ENCODE peak calls at places on chromosome 7, in seven cellular contexts. One of them, this sample, is unnamed.

GRCh38 chr7:106848851-106849442 is 16.1 kb upstream of the PIK3CG start:
- DNase-seq in NCI-H510A treated with DMSO at 0.1 percent for 48 hours: no peak
- DNase-seq in GM20000: no peak
- DNase-seq in stimulated activated CD4-positive, alpha-beta T cell treated with anti-CD3 and anti-CD28 coated beads, Interleukin-1b, Interleukin-23, amount 100 ng/mL, for 4 hours: no peak
- DNase-seq in fibroblast of mammary gland: peak
- DNase-seq in fibroblast of gingiva: peak
- DNase-seq in myocyte: peak
- DNase-seq in this sample: no peak

GRCh38 chr7:118731854-118732253 is 507.4 kb downstream of the ANKRD7 start:
- DNase-seq in stimulated activated CD4-positive, alpha-beta T cell treated with anti-CD3 and anti-CD28 coated beads, Interleukin-1b, Interleukin-23, amount 100 ng/mL, for 4 hours: no peak
- DNase-seq in NCI-H510A treated with DMSO at 0.1 percent for 48 hours: no peak
- DNase-seq in GM20000: no peak
- DNase-seq in fibroblast of mammary gland: no peak
- DNase-seq in myocyte: no peak
- DNase-seq in fibroblast of gingiva: no peak
- DNase-seq in this sample: no peak

GRCh38 chr7:158576050-158576762 is 11.4 kb downstream of the PTPRN2 start:
- DNase-seq in NCI-H510A treated with DMSO at 0.1 percent for 48 hours: no peak
- DNase-seq in fibroblast of gingiva: no peak
- DNase-seq in stimulated activated CD4-positive, alpha-beta T cell treated with anti-CD3 and anti-CD28 coated beads, Interleukin-1b, Interleukin-23, amount 100 ng/mL, for 4 hours: no peak
- DNase-seq in myocyte: no peak
- DNase-seq in fibroblast of mammary gland: no peak
- DNase-seq in GM20000: no peak
- DNase-seq in this sample: no peak

GRCh38 chr7:122572706-122573105 is 126.2 kb downstream of the RNF133 start:
- DNase-seq in NCI-H510A treated with DMSO at 0.1 percent for 48 hours: no peak
- DNase-seq in fibroblast of mammary gland: no peak
- DNase-seq in fibroblast of gingiva: no peak
- DNase-seq in GM20000: no peak
- DNase-seq in stimulated activated CD4-positive, alpha-beta T cell treated with anti-CD3 and anti-CD28 coated beads, Interleukin-1b, Interleukin-23, amount 100 ng/mL, for 4 hours: no peak
- DNase-seq in myocyte: no peak
- DNase-seq in this sample: no peak

GRCh38 chr7:133233142-133233541 is 19.7 kb upstream of the EXOC4 start:
- DNase-seq in GM20000: no peak
- DNase-seq in fibroblast of mammary gland: no peak
- DNase-seq in fibroblast of gingiva: no peak
- DNase-seq in stimulated activated CD4-positive, alpha-beta T cell treated with anti-CD3 and anti-CD28 coated beads, Interleukin-1b, Interleukin-23, amount 100 ng/mL, for 4 hours: no peak
- DNase-seq in NCI-H510A treated with DMSO at 0.1 percent for 48 hours: no peak
- DNase-seq in myocyte: no peak
- DNase-seq in this sample: no peak

GRCh38 chr7:111855161-111855841 is 293.0 kb upstream of the IMMP2L start:
- DNase-seq in stimulated activated CD4-positive, alpha-beta T cell treated with anti-CD3 and anti-CD28 coated beads, Interleukin-1b, Interleukin-23, amount 100 ng/mL, for 4 hours: no peak
- DNase-seq in GM20000: peak
- DNase-seq in fibroblast of gingiva: peak
- DNase-seq in fibroblast of mammary gland: peak
- DNase-seq in NCI-H510A treated with DMSO at 0.1 percent for 48 hours: no peak
- DNase-seq in myocyte: peak
- DNase-seq in this sample: no peak

GRCh38 chr7:136911362-136911761 is 42.9 kb downstream of the CHRM2 start:
- DNase-seq in stimulated activated CD4-positive, alpha-beta T cell treated with anti-CD3 and anti-CD28 coated beads, Interleukin-1b, Interleukin-23, amount 100 ng/mL, for 4 hours: no peak
- DNase-seq in NCI-H510A treated with DMSO at 0.1 percent for 48 hours: no peak
- DNase-seq in fibroblast of gingiva: peak
- DNase-seq in myocyte: peak
- DNase-seq in GM20000: no peak
- DNase-seq in fibroblast of mammary gland: no peak
- DNase-seq in this sample: no peak

GRCh38 chr7:149714910-149715471 is 58.4 kb downstream of the ZNF467 start:
- DNase-seq in GM20000: no peak
- DNase-seq in stimulated activated CD4-positive, alpha-beta T cell treated with anti-CD3 and anti-CD28 coated beads, Interleukin-1b, Interleukin-23, amount 100 ng/mL, for 4 hours: peak
- DNase-seq in NCI-H510A treated with DMSO at 0.1 percent for 48 hours: no peak
- DNase-seq in fibroblast of gingiva: no peak
- DNase-seq in fibroblast of mammary gland: no peak
- DNase-seq in myocyte: peak
- DNase-seq in this sample: peak

GRCh38 chr7:96236198-96237039 is 85.5 kb downstream of the SLC25A13 start:
- DNase-seq in fibroblast of mammary gland: peak
- DNase-seq in myocyte: peak
- DNase-seq in fibroblast of gingiva: peak
- DNase-seq in NCI-H510A treated with DMSO at 0.1 percent for 48 hours: no peak
- DNase-seq in stimulated activated CD4-positive, alpha-beta T cell treated with anti-CD3 and anti-CD28 coated beads, Interleukin-1b, Interleukin-23, amount 100 ng/mL, for 4 hours: no peak
- DNase-seq in GM20000: no peak
- DNase-seq in this sample: no peak

GRCh38 chr7:98399462-98399861 is 1.4 kb downstream of the BAIAP2L1 start:
- DNase-seq in fibroblast of mammary gland: no peak
- DNase-seq in GM20000: no peak
- DNase-seq in NCI-H510A treated with DMSO at 0.1 percent for 48 hours: peak
- DNase-seq in myocyte: peak
- DNase-seq in stimulated activated CD4-positive, alpha-beta T cell treated with anti-CD3 and anti-CD28 coated beads, Interleukin-1b, Interleukin-23, amount 100 ng/mL, for 4 hours: no peak
- DNase-seq in fibroblast of gingiva: peak
- DNase-seq in this sample: no peak

GRCh38 chr7:41824284-41824683 is 121.4 kb upstream of the INHBA start:
- DNase-seq in NCI-H510A treated with DMSO at 0.1 percent for 48 hours: no peak
- DNase-seq in fibroblast of gingiva: no peak
- DNase-seq in stimulated activated CD4-positive, alpha-beta T cell treated with anti-CD3 and anti-CD28 coated beads, Interleukin-1b, Interleukin-23, amount 100 ng/mL, for 4 hours: no peak
- DNase-seq in fibroblast of mammary gland: peak
- DNase-seq in GM20000: no peak
- DNase-seq in myocyte: peak
- DNase-seq in this sample: no peak

GRCh38 chr7:36301914-36302771 is 87.5 kb upstream of the ANLN start:
- DNase-seq in GM20000: no peak
- DNase-seq in stimulated activated CD4-positive, alpha-beta T cell treated with anti-CD3 and anti-CD28 coated beads, Interleukin-1b, Interleukin-23, amount 100 ng/mL, for 4 hours: no peak
- DNase-seq in fibroblast of mammary gland: peak
- DNase-seq in fibroblast of gingiva: no peak
- DNase-seq in myocyte: peak
- DNase-seq in NCI-H510A treated with DMSO at 0.1 percent for 48 hours: no peak
- DNase-seq in this sample: no peak

GRCh38 chr7:4807708-4808420 is 32.4 kb downstream of the AP5Z1 start:
- DNase-seq in myocyte: no peak
- DNase-seq in GM20000: no peak
- DNase-seq in stimulated activated CD4-positive, alpha-beta T cell treated with anti-CD3 and anti-CD28 coated beads, Interleukin-1b, Interleukin-23, amount 100 ng/mL, for 4 hours: no peak
- DNase-seq in fibroblast of mammary gland: no peak
- DNase-seq in fibroblast of gingiva: no peak
- DNase-seq in NCI-H510A treated with DMSO at 0.1 percent for 48 hours: peak
- DNase-seq in this sample: no peak

GRCh38 chr7:45563401-45563800 is 10.8 kb upstream of the ADCY1 start:
- DNase-seq in fibroblast of gingiva: no peak
- DNase-seq in stimulated activated CD4-positive, alpha-beta T cell treated with anti-CD3 and anti-CD28 coated beads, Interleukin-1b, Interleukin-23, amount 100 ng/mL, for 4 hours: no peak
- DNase-seq in fibroblast of mammary gland: no peak
- DNase-seq in myocyte: no peak
- DNase-seq in NCI-H510A treated with DMSO at 0.1 percent for 48 hours: no peak
- DNase-seq in GM20000: no peak
- DNase-seq in this sample: no peak

GRCh38 chr7:29921404-29922010 is 68.1 kb downstream of the SCRN1 start:
- DNase-seq in myocyte: peak
- DNase-seq in fibroblast of gingiva: peak
- DNase-seq in GM20000: peak
- DNase-seq in NCI-H510A treated with DMSO at 0.1 percent for 48 hours: peak
- DNase-seq in fibroblast of mammary gland: peak
- DNase-seq in stimulated activated CD4-positive, alpha-beta T cell treated with anti-CD3 and anti-CD28 coated beads, Interleukin-1b, Interleukin-23, amount 100 ng/mL, for 4 hours: peak
- DNase-seq in this sample: peak

GRCh38 chr7:147432068-147432467 is 1158.5 kb upstream of the C7orf33 start:
- DNase-seq in NCI-H510A treated with DMSO at 0.1 percent for 48 hours: no peak
- DNase-seq in myocyte: peak
- DNase-seq in GM20000: no peak
- DNase-seq in fibroblast of mammary gland: peak
- DNase-seq in fibroblast of gingiva: peak
- DNase-seq in stimulated activated CD4-positive, alpha-beta T cell treated with anti-CD3 and anti-CD28 coated beads, Interleukin-1b, Interleukin-23, amount 100 ng/mL, for 4 hours: no peak
- DNase-seq in this sample: no peak

GRCh38 chr7:151114151-151115090 is 28.1 kb downstream of the AGAP3 start:
- DNase-seq in fibroblast of mammary gland: no peak
- DNase-seq in stimulated activated CD4-positive, alpha-beta T cell treated with anti-CD3 and anti-CD28 coated beads, Interleukin-1b, Interleukin-23, amount 100 ng/mL, for 4 hours: no peak
- DNase-seq in fibroblast of gingiva: no peak
- DNase-seq in GM20000: peak
- DNase-seq in myocyte: no peak
- DNase-seq in NCI-H510A treated with DMSO at 0.1 percent for 48 hours: no peak
- DNase-seq in this sample: no peak

GRCh38 chr7:121102619-121103018 is 114.1 kb downstream of the CPED1 start:
- DNase-seq in fibroblast of mammary gland: no peak
- DNase-seq in GM20000: no peak
- DNase-seq in fibroblast of gingiva: no peak
- DNase-seq in myocyte: no peak
- DNase-seq in stimulated activated CD4-positive, alpha-beta T cell treated with anti-CD3 and anti-CD28 coated beads, Interleukin-1b, Interleukin-23, amount 100 ng/mL, for 4 hours: no peak
- DNase-seq in NCI-H510A treated with DMSO at 0.1 percent for 48 hours: peak
- DNase-seq in this sample: no peak

GRCh38 chr7:117098457-117098856 is 145.2 kb downstream of the ST7 start:
- DNase-seq in fibroblast of gingiva: peak
- DNase-seq in myocyte: peak
- DNase-seq in stimulated activated CD4-positive, alpha-beta T cell treated with anti-CD3 and anti-CD28 coated beads, Interleukin-1b, Interleukin-23, amount 100 ng/mL, for 4 hours: no peak
- DNase-seq in GM20000: no peak
- DNase-seq in fibroblast of mammary gland: peak
- DNase-seq in NCI-H510A treated with DMSO at 0.1 percent for 48 hours: no peak
- DNase-seq in this sample: no peak

GRCh38 chr7:32500922-32501341 is 5.6 kb downstream of the AVL9 start:
- DNase-seq in myocyte: peak
- DNase-seq in NCI-H510A treated with DMSO at 0.1 percent for 48 hours: no peak
- DNase-seq in fibroblast of gingiva: peak
- DNase-seq in GM20000: no peak
- DNase-seq in stimulated activated CD4-positive, alpha-beta T cell treated with anti-CD3 and anti-CD28 coated beads, Interleukin-1b, Interleukin-23, amount 100 ng/mL, for 4 hours: no peak
- DNase-seq in fibroblast of mammary gland: peak
- DNase-seq in this sample: no peak

GRCh38 chr7:155810607-155811559 is 1.4 kb downstream of the SHH start:
- DNase-seq in stimulated activated CD4-positive, alpha-beta T cell treated with anti-CD3 and anti-CD28 coated beads, Interleukin-1b, Interleukin-23, amount 100 ng/mL, for 4 hours: no peak
- DNase-seq in NCI-H510A treated with DMSO at 0.1 percent for 48 hours: no peak
- DNase-seq in fibroblast of gingiva: no peak
- DNase-seq in GM20000: no peak
- DNase-seq in myocyte: no peak
- DNase-seq in fibroblast of mammary gland: no peak
- DNase-seq in this sample: no peak

GRCh38 chr7:38187794-38188472 is 9.9 kb downstream of the STARD3NL start:
- DNase-seq in fibroblast of gingiva: no peak
- DNase-seq in GM20000: peak
- DNase-seq in myocyte: no peak
- DNase-seq in stimulated activated CD4-positive, alpha-beta T cell treated with anti-CD3 and anti-CD28 coated beads, Interleukin-1b, Interleukin-23, amount 100 ng/mL, for 4 hours: no peak
- DNase-seq in NCI-H510A treated with DMSO at 0.1 percent for 48 hours: no peak
- DNase-seq in fibroblast of mammary gland: no peak
- DNase-seq in this sample: no peak

GRCh38 chr7:73602721-73603651 is 21.3 kb downstream of the MLXIPL start:
- DNase-seq in fibroblast of gingiva: no peak
- DNase-seq in GM20000: no peak
- DNase-seq in NCI-H510A treated with DMSO at 0.1 percent for 48 hours: no peak
- DNase-seq in myocyte: peak
- DNase-seq in stimulated activated CD4-positive, alpha-beta T cell treated with anti-CD3 and anti-CD28 coated beads, Interleukin-1b, Interleukin-23, amount 100 ng/mL, for 4 hours: no peak
- DNase-seq in fibroblast of mammary gland: no peak
- DNase-seq in this sample: no peak

GRCh38 chr7:116653204-116653603 is 18.8 kb upstream of the MET start:
- DNase-seq in fibroblast of mammary gland: peak
- DNase-seq in fibroblast of gingiva: no peak
- DNase-seq in stimulated activated CD4-positive, alpha-beta T cell treated with anti-CD3 and anti-CD28 coated beads, Interleukin-1b, Interleukin-23, amount 100 ng/mL, for 4 hours: no peak
- DNase-seq in myocyte: peak
- DNase-seq in GM20000: no peak
- DNase-seq in NCI-H510A treated with DMSO at 0.1 percent for 48 hours: no peak
- DNase-seq in this sample: no peak

GRCh38 chr7:19508821-19509220 is 200.0 kb downstream of the POLR1F start:
- DNase-seq in NCI-H510A treated with DMSO at 0.1 percent for 48 hours: no peak
- DNase-seq in fibroblast of gingiva: peak
- DNase-seq in fibroblast of mammary gland: no peak
- DNase-seq in GM20000: no peak
- DNase-seq in myocyte: no peak
- DNase-seq in stimulated activated CD4-positive, alpha-beta T cell treated with anti-CD3 and anti-CD28 coated beads, Interleukin-1b, Interleukin-23, amount 100 ng/mL, for 4 hours: no peak
- DNase-seq in this sample: no peak

GRCh38 chr7:114368492-114368891 is 46.1 kb upstream of the FOXP2 start:
- DNase-seq in NCI-H510A treated with DMSO at 0.1 percent for 48 hours: no peak
- DNase-seq in GM20000: no peak
- DNase-seq in fibroblast of mammary gland: no peak
- DNase-seq in stimulated activated CD4-positive, alpha-beta T cell treated with anti-CD3 and anti-CD28 coated beads, Interleukin-1b, Interleukin-23, amount 100 ng/mL, for 4 hours: no peak
- DNase-seq in fibroblast of gingiva: no peak
- DNase-seq in myocyte: no peak
- DNase-seq in this sample: no peak

GRCh38 chr7:140404565-140405080 is 765 bp downstream of the RAB19 start:
- DNase-seq in stimulated activated CD4-positive, alpha-beta T cell treated with anti-CD3 and anti-CD28 coated beads, Interleukin-1b, Interleukin-23, amount 100 ng/mL, for 4 hours: no peak
- DNase-seq in myocyte: no peak
- DNase-seq in NCI-H510A treated with DMSO at 0.1 percent for 48 hours: peak
- DNase-seq in fibroblast of gingiva: peak
- DNase-seq in fibroblast of mammary gland: no peak
- DNase-seq in GM20000: no peak
- DNase-seq in this sample: no peak

GRCh38 chr7:117283371-117283770 is 39.5 kb downstream of the WNT2 start:
- DNase-seq in fibroblast of gingiva: peak
- DNase-seq in stimulated activated CD4-positive, alpha-beta T cell treated with anti-CD3 and anti-CD28 coated beads, Interleukin-1b, Interleukin-23, amount 100 ng/mL, for 4 hours: no peak
- DNase-seq in myocyte: peak
- DNase-seq in NCI-H510A treated with DMSO at 0.1 percent for 48 hours: no peak
- DNase-seq in fibroblast of mammary gland: peak
- DNase-seq in GM20000: no peak
- DNase-seq in this sample: no peak

GRCh38 chr7:99221866-99222265 is 14.0 kb upstream of the KPNA7 start:
- DNase-seq in GM20000: no peak
- DNase-seq in fibroblast of gingiva: no peak
- DNase-seq in NCI-H510A treated with DMSO at 0.1 percent for 48 hours: no peak
- DNase-seq in myocyte: peak
- DNase-seq in stimulated activated CD4-positive, alpha-beta T cell treated with anti-CD3 and anti-CD28 coated beads, Interleukin-1b, Interleukin-23, amount 100 ng/mL, for 4 hours: no peak
- DNase-seq in fibroblast of mammary gland: no peak
- DNase-seq in this sample: no peak